ENCODE peak calls at places on chromosomes 3 and 15, in seven cellular contexts. U is ovary, G is esophagus muscularis mucosa, B is psoas muscle, L is GM23248, M is Karpas-422, A is right atrium auricular region. E is an unnamed sample. For H3K9me3, the result is how much of the 10 kb centered on the place peaks cover.

GRCh38 chr3:128996200-128996599 is 2.3 kb upstream of the CFAP92 start:
- DNase-seq in U (no peak), G (no peak), B (no peak), L (no peak), M (no peak), A (no peak), E (no peak)

GRCh38 chr15:58311551-58311950 is 120.2 kb upstream of the LIPC start:
- DNase-seq in U (no peak), G (no peak), B (no peak), L (no peak), M (no peak), A (no peak), E (no peak)

GRCh38 chr3:65935724-65936123 is 103.0 kb downstream of the MAGI1 start:
- DNase-seq in U (no peak), G (no peak), B (no peak), L (no peak), M (no peak), A (no peak), E (no peak)

GRCh38 chr3:193831495-193832455 is 238.8 kb downstream of the OPA1 start:
- DNase-seq in U (no peak), G (no peak), B (peak), L (no peak), M (peak), A (no peak), E (no peak)

GRCh38 chr3:100992086-100993033 is 861 bp downstream of the ABI3BP start:
- DNase-seq in U (peak), G (no peak), B (no peak), L (peak), M (no peak), A (no peak), E (no peak)

GRCh38 chr3:150158974-150159625 is 188.4 kb upstream of the PFN2 start:
- DNase-seq in U (no peak), G (peak), B (no peak), L (peak), M (no peak), A (no peak), E (no peak)

GRCh38 chr3:53833650-53834049 is 12.6 kb downstream of the CHDH start:
- DNase-seq in U (no peak), G (no peak), B (no peak), L (no peak), M (no peak), A (no peak), E (no peak)

GRCh38 chr3:29270752-29271151 is 10.1 kb upstream of the RBMS3 start:
- DNase-seq in U (no peak), G (no peak), B (no peak), L (no peak), M (no peak), A (no peak), E (no peak)

GRCh38 chr15:76963596-76963995 is 31.3 kb upstream of the PSTPIP1 start:
- DNase-seq in U (no peak), G (no peak), B (no peak), L (no peak), M (no peak), A (no peak), E (no peak)

GRCh38 chr15:84034831-84035753 is 200.5 kb upstream of the GOLGA6L4 start:
- DNase-seq in U (no peak), G (no peak), B (no peak), L (peak), M (peak), A (no peak), E (no peak)

GRCh38 chr3:197792019-197792647 is 1.1 kb downstream of the LRCH3 start:
- DNase-seq in U (no peak), G (no peak), B (no peak), L (peak), M (no peak), A (no peak), E (no peak)

GRCh38 chr3:52181543-52181942 is 16.4 kb upstream of the ALAS1 start:
- DNase-seq in U (no peak), G (no peak), B (no peak), L (peak), M (no peak), A (no peak), E (no peak)

GRCh38 chr15:67409175-67409574 is 111.8 kb upstream of the C15orf61 start:
- DNase-seq in U (no peak), G (no peak), B (no peak), L (no peak), M (no peak), A (no peak), E (no peak)

GRCh38 chr15:65369651-65370050 is 8.2 kb downstream of the IGDCC3 start:
- DNase-seq in U (no peak), G (no peak), B (no peak), L (no peak), M (no peak), A (no peak), E (no peak)

GRCh38 chr3:119794971-119795612 is 13.2 kb downstream of the NR1I2 start:
- DNase-seq in U (no peak), G (peak), B (no peak), L (no peak), M (no peak), A (peak), E (no peak)

GRCh38 chr3:122111974-122112373 is 56.8 kb downstream of the CD86 start:
- DNase-seq in U (no peak), G (no peak), B (no peak), L (no peak), M (peak), A (no peak), E (no peak)

GRCh38 chr3:10173926-10174435 is 9.3 kb downstream of the IRAK2 start:
- DNase-seq in U (no peak), G (no peak), B (peak), L (peak), M (no peak), A (peak), E (peak)

GRCh38 chr3:114411292-114411691 is 117.5 kb downstream of the TIGIT start:
- DNase-seq in U (peak), G (no peak), B (no peak), L (peak), M (no peak), A (no peak), E (no peak)

GRCh38 chr15:39621210-39621609 is 40.3 kb downstream of the THBS1 start:
- DNase-seq in U (no peak), G (no peak), B (no peak), L (no peak), M (no peak), A (no peak), E (no peak)

GRCh38 chr3:127074900-127075360 is 92.0 kb downstream of the PLXNA1 start:
- DNase-seq in U (no peak), G (no peak), B (peak), L (peak), M (peak), A (no peak), E (no peak)

GRCh38 chr3:88784925-88785324 is 322.5 kb upstream of the EPHA3 start:
- DNase-seq in U (no peak), G (no peak), B (no peak), L (no peak), M (no peak), A (no peak), E (no peak)

GRCh38 chr3:113606539-113607218 is 74.3 kb downstream of the SIDT1 start:
- DNase-seq in U (no peak), G (no peak), B (no peak), L (no peak), M (no peak), A (no peak), E (no peak)

GRCh38 chr3:127339943-127340861 is 52.4 kb upstream of the PRR20G start:
- DNase-seq in U (no peak), G (peak), B (no peak), L (no peak), M (no peak), A (no peak), E (no peak)

GRCh38 chr3:107756649-107757048 is 233.9 kb downstream of the BBX start:
- DNase-seq in U (no peak), G (no peak), B (no peak), L (peak), M (no peak), A (no peak), E (no peak)

GRCh38 chr3:57570051-57570450 is 14.0 kb downstream of the PDE12 start:
- DNase-seq in U (no peak), G (no peak), B (no peak), L (no peak), M (no peak), A (no peak), E (no peak)

GRCh38 chr3:148735597-148735996 is 37.9 kb downstream of the AGTR1 start:
- DNase-seq in U (no peak), G (no peak), B (no peak), L (peak), M (no peak), A (no peak), E (no peak)

GRCh38 chr3:51819709-51820406 is 40.8 kb upstream of the IQCF6 start:
- DNase-seq in U (no peak), G (peak), B (no peak), L (peak), M (peak), A (no peak), E (no peak)

DNA sequence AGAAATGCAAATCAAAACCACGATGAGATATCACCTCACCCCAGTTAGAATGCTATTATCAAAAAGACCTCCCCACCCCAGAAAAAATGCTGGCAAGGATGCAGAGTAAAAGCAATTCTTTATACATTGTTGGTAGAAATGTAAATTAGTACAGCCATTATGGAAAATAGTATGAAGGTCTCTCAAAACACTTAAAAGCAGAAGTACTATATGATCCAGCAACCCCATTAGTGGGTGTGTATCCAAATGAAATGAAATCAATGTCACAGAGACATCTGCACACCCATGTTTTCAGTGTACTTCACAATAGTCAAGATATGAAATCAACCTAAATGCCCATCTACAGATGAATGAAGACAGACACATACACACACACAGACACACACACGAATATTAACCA is 308.8 kb downstream of the CHST2 start:
- DNase-seq in U (no peak), G (no peak), B (no peak), L (no peak), M (peak), A (no peak), E (no peak)
- H3K4me3 ChIP-seq in U (no peak), G (no peak), B (no peak), L (no peak), M (peak), A (no peak), E (no peak)

GRCh38 chr15:60572462-60573214 is 93.7 kb upstream of the ICE2 start:
- DNase-seq in U (no peak), G (no peak), B (no peak), L (no peak), M (no peak), A (no peak), E (no peak)
- H3K9me3 ChIP-seq in U (under half), G (under half), B (under half), L (under half), M (under half), A (under half), E (under half)

GRCh38 chr15:73540161-73540560 is 93.0 kb downstream of the NPTN start:
- DNase-seq in U (no peak), G (no peak), B (no peak), L (peak), M (no peak), A (no peak), E (no peak)

GRCh38 chr15:73539726-73540125 is 93.5 kb downstream of the NPTN start:
- DNase-seq in U (no peak), G (no peak), B (no peak), L (no peak), M (no peak), A (no peak), E (no peak)

GRCh38 chr15:73541479-73541878 is 91.7 kb downstream of the NPTN start:
- DNase-seq in U (no peak), G (no peak), B (no peak), L (no peak), M (no peak), A (no peak), E (no peak)

GRCh38 chr15:73538563-73539211 is 94.5 kb downstream of the NPTN start:
- DNase-seq in U (no peak), G (no peak), B (no peak), L (no peak), M (no peak), A (no peak), E (no peak)

GRCh38 chr15:73538123-73538522 is 95.1 kb downstream of the NPTN start:
- DNase-seq in U (no peak), G (no peak), B (no peak), L (no peak), M (no peak), A (no peak), E (no peak)
- H3K4me3 ChIP-seq in U (no peak), G (no peak), B (no peak), L (no peak), M (no peak), A (no peak), E (no peak)

DNA sequence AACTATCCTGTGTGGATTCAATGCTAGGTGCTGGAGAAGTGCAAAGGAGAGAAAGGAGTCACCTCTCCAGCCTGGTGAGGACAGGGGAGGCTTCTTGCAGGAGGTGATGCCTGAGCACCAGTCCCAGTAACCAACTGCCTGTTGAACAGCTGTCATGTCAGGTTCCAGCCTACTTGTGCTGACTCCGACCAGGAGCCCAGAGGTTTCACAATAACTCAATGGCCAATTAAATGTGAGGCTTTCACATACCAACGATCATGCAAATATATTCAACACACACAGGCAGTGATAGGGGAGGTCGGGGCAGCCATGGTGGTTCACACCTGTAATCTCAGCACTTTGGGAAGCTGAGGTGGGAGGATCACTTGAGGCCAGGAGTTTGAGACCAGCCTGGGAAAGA is 7.7 kb downstream of the SORD start:
- DNase-seq in U (no peak), G (no peak), B (no peak), L (no peak), M (peak), A (no peak), E (no peak)
- H3K9me3 ChIP-seq in U (under half), G (under half), B (under half), L (under half), M (under half), A (under half), E (under half)

GRCh38 chr3:183434992-183435391 is 6.6 kb upstream of the MCF2L2 start:
- DNase-seq in U (no peak), G (no peak), B (no peak), L (no peak), M (no peak), A (no peak), E (no peak)
- H3K4me3 ChIP-seq in U (no peak), G (no peak), B (no peak), L (no peak), M (no peak), A (no peak), E (no peak)

GRCh38 chr3:31592764-31593163 is 60.0 kb downstream of the STT3B start:
- DNase-seq in U (no peak), G (no peak), B (no peak), L (no peak), M (no peak), A (no peak), E (no peak)

GRCh38 chr3:31590650-31591049 is 57.9 kb downstream of the STT3B start:
- DNase-seq in U (no peak), G (no peak), B (no peak), L (no peak), M (no peak), A (no peak), E (no peak)

DNA sequence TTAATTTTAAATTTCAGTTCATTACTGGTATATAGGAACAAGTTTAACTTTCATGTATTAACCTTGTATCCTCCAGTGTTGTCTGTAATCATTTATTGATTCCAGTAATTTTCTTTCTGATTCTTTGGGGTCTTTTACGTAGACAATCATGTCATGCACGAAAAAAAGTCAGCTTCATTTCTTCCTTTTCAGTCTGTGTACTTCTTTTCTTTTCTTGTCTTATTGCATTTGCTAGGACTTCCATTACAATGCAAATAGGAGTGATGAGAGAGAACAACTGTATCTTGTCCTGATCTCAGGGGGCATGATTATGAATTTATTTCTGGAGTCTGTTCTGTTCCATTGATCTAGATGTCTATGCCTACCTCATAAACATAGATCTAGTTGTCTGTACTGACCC is 56.5 kb downstream of the STT3B start:
- DNase-seq in U (no peak), G (no peak), B (no peak), L (no peak), M (no peak), A (no peak), E (no peak)
- H3K9me3 ChIP-seq in U (under half), G (under half), B (under half), L (under half), M (under half), A (under half), E (under half)

E was measured in tibial nerve.